ENCODE peak calls at places on chromosomes 3 and 15, in eight cellular contexts. H is right atrium auricular region, J is heart left ventricle, I is IMR-90, S is endodermal cell, T is left ventricle myocardium inferior, U is heart right ventricle, O is psoas muscle. F is an unnamed sample. For H3K36me3 and H3K9me3, the result is how much of the 10 kb centered on the place peaks cover.

GRCh38 chr3:105629725-105630124 is 239.1 kb downstream of the CBLB start:
- DNase-seq in J (no peak), O (no peak), U (no peak), H (no peak), S (no peak), T (no peak), I (peak), F (no peak)

GRCh38 chr3:152051501-152052404 is 178.3 kb downstream of the SUCNR1 start:
- DNase-seq in J (no peak), S (no peak), O (no peak), U (no peak), H (no peak), I (peak), T (no peak), F (no peak)

GRCh38 chr3:57017481-57017880 is 43.0 kb upstream of the SPATA12 start:
- DNase-seq in I (no peak), U (no peak), S (peak), T (no peak), O (no peak), H (no peak), J (no peak), F (no peak)

GRCh38 chr3:149783576-149783975 is 8.8 kb downstream of the ANKUB1 start:
- DNase-seq in T (no peak), J (no peak), U (no peak), O (no peak), H (no peak), S (no peak), I (peak), F (no peak)

GRCh38 chr3:54093849-54094248 is 28.5 kb upstream of the CACNA2D3 start:
- DNase-seq in U (no peak), O (no peak), H (no peak), T (no peak), S (no peak), I (no peak), J (no peak), F (no peak)

GRCh38 chr3:27607370-27607769 is 114.8 kb downstream of the EOMES start:
- DNase-seq in J (no peak), O (no peak), H (no peak), I (no peak), S (peak), U (no peak), T (no peak), F (no peak)

GRCh38 chr3:53677406-53677805 is 168.8 kb downstream of the CHDH start:
- DNase-seq in H (no peak), U (no peak), T (no peak), J (no peak), I (no peak), O (no peak), S (no peak), F (no peak)

GRCh38 chr15:76204916-76205460 is 106.3 kb downstream of the ETFA start:
- DNase-seq in T (no peak), S (no peak), J (no peak), O (no peak), H (no peak), I (no peak), U (no peak), F (no peak)

GRCh38 chr3:70277304-70277703 is 35.1 kb downstream of the MDFIC2 start:
- DNase-seq in S (no peak), J (no peak), I (no peak), O (no peak), H (no peak), T (no peak), U (no peak), F (no peak)

GRCh38 chr3:38136272-38136806 is 588 bp downstream of the ACAA1 start:
- DNase-seq in O (no peak), J (peak), S (no peak), I (peak), U (peak), H (no peak), T (no peak), F (no peak)

DNA sequence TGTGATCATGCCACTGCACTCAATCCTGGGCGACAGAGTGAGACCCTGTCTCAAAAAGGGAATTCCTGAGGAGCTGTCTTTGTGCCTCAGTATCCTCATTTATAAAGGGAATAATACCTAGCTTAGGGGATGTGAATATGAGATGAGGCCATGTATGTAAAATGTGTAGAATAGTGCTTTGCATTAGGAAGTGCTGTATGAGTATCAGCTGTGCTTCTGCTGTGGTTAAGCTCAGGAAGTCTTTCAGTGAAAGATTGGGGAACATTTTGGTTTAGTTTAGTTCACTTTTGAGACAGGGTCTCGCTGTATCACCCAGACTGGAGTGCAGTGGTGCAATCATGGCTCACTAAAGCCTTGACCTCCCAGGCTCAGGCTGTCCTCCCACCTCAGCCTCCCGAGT is 10.6 kb downstream of the THUMPD3 start:
- DNase-seq in T (no peak), O (no peak), U (no peak), S (no peak), H (no peak), J (no peak), I (no peak), F (no peak)
- H3K36me3 ChIP-seq in T (half or more), O (half or more), U (half or more), S (half or more), H (half or more), J (under half), I (under half), F (half or more)

GRCh38 chr15:25171111-25171811 is 216.5 kb downstream of the SNRPN start:
- DNase-seq in I (no peak), H (peak), J (no peak), T (peak), O (peak), U (peak), S (peak), F (no peak)

GRCh38 chr15:25169318-25169717 is 214.5 kb downstream of the SNRPN start:
- DNase-seq in U (peak), H (peak), J (no peak), T (no peak), O (no peak), S (peak), I (no peak), F (no peak)

GRCh38 chr15:25171856-25172687 is 217.3 kb downstream of the SNRPN start:
- DNase-seq in S (peak), I (no peak), O (peak), U (peak), T (peak), J (no peak), H (peak), F (no peak)

GRCh38 chr15:25170113-25170731 is 215.4 kb downstream of the SNRPN start:
- DNase-seq in S (peak), O (peak), H (no peak), T (peak), I (no peak), J (no peak), U (peak), F (no peak)

DNA sequence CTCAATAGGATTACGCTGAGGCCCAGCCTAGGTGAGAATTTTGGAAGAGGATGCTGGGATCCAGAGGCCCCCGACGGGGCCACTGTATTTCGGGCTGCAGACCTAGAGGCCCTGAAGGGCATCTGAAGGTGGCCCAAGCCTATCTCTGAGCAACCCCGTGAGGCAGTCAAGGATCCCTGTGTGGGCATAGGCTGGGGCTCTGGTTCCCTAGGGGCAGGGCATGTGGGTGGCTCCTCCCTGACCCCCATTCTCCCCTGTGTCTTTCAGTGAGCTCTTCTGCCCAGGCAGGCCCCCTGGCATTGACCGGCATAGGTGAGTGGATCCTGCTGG is 216.0 kb downstream of the SNRPN start:
- DNase-seq in H (no peak), T (no peak), O (no peak), J (no peak), S (peak), U (peak), I (no peak), F (no peak)
- H3K9me3 ChIP-seq in H (under half), T (half or more), O (under half), J (under half), S (under half), U (under half), I (under half), F (under half)

GRCh38 chr3:120404876-120405275 is 45.9 kb downstream of the FSTL1 start:
- DNase-seq in I (peak), U (no peak), S (no peak), O (no peak), T (no peak), J (no peak), H (no peak), F (no peak)
- H3K36me3 ChIP-seq in I (half or more), U (half or more), S (half or more), O (half or more), T (half or more), J (half or more), H (half or more), F (under half)

GRCh38 chr15:19984101-19984500 is 557.5 kb downstream of the GOLGA6L6 start:
- DNase-seq in O (no peak), S (no peak), I (no peak), J (no peak), H (no peak), T (no peak), U (no peak), F (peak)
- H3K9me3 ChIP-seq in O (under half), S (half or more), I (under half), J (under half), H (under half), T (under half), U (under half), F (under half)

GRCh38 chr3:52527732-52528595 is 5.7 kb downstream of the NT5DC2 start:
- DNase-seq in H (no peak), U (peak), T (peak), J (peak), S (peak), O (peak), I (no peak), F (no peak)
- H3K36me3 ChIP-seq in H (under half), U (half or more), T (under half), J (under half), S (half or more), O (under half), I (half or more), F (under half)

DNA sequence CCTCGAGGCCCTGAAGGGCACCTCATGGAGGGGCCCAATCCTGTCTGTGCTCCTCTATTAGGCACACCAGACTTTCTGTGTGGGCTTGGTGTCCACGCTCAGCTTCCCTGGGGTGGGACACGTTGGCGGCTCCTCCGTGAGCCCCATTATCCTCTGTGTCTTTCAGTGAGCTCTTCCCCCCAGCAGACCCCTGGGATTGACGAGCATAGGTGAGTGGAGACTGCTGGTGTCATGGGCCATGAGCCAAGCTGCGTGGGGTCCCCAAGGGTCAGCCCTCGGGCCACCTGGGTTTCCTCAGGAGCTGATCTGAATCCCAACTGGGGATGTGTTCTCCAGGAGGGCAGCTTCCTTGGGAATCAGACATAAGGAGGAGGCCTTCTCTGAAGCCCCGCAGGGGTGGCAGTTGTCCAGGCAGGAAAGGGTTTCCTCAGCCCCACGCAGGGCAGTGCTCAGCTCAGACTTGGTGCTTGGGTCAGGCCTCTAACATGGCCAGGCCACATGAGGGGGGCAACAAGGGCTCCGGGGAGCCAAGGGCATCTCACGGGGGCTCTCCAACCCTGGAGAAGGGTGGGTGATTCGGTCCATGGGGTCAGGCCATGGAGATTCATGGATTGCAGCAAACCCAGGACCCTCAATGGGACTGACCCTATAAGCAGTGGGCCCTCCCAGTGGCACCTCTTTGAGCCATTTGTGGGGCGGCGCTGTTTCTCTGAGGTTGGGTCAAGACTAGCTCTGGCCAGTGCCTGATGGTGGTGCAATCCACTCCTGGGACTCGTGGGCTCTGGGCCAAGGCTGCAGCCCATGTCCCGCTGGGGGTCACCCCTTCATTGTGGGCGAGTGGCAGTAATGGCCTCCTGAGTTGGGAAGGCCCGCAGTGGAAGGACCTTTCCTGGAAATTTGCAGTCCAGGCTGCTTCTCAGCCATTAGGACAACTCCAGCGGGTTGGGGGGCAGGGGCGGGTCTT is 222.5 kb downstream of the SNRPN start:
- DNase-seq in O (peak), I (no peak), T (peak), H (peak), U (peak), S (peak), J (no peak), F (no peak)
- H3K9me3 ChIP-seq in O (under half), I (half or more), T (half or more), H (under half), U (under half), S (under half), J (under half), F (half or more)

DNA sequence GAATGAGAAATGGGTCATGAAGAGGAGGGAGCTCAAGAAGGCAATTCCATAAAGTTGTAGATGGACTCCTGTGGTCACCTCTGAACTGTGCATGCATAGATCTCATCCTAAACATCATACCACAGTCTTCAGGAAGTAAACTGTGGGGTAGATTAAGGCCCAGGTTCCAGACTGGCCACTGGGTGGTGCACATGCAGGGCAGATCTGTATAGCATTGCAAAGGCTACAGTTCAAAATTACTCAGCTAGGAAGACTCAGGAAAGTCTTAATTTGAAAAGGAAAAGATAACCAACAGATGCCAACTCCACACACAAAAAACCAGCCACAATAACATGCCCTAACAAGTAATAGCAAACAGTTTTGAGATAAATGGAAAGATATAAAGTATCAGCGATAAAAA is 20.3 kb downstream of the KY start:
- DNase-seq in J (no peak), I (peak), O (no peak), T (no peak), U (no peak), H (no peak), S (peak), F (no peak)
- H3K36me3 ChIP-seq in J (under half), I (under half), O (under half), T (under half), U (under half), H (under half), S (under half), F (under half)

F was measured in DND-41.